ENCODE peak calls at places on chromosomes 16 and 17, in nine cellular contexts. W is stimulated activated CD8-positive, alpha-beta memory T cell treated with anti-CD3 and anti-CD28 coated beads, Interleukin-12 subunit alpha, Interleukin-12 subunit beta, amount 100 ng/mL, for 4 hours; C is mammary epithelial cell; H is thoracic aorta; Y is left cardiac atrium; E is right cardiac atrium; G is HTR-8/SVneo; D is amniotic stem cell; F is BJ. Q is an unnamed sample.
A peak's percentile ranks its signal among the peaks of the same experiment; 100 is the strongest.

GRCh38 chr16:48635199-48635718 is 25.3 kb upstream of the N4BP1 start:
- DNase-seq in W (no peak), C (no peak), H (no peak), Y (no peak), E (no peak), G (no peak), D (no peak), F (no peak), Q (no peak)

GRCh38 chr16:48231675-48232214 is 12.4 kb upstream of the LONP2 start:
- DNase-seq in W (no peak), C (peak; percentile 30), H (no peak), Y (no peak), E (no peak), G (peak; percentile 32), D (no peak), F (no peak), Q (peak; percentile 10)

GRCh38 chr16:11781773-11782172 is 15.3 kb downstream of the ZC3H7A start:
- DNase-seq in W (no peak), C (peak; percentile 91), H (no peak), Y (no peak), E (no peak), G (no peak), D (no peak), F (no peak), Q (no peak)

GRCh38 chr17:34261568-34261967 is 6.5 kb downstream of the CCL2 start:
- DNase-seq in W (no peak), C (no peak), H (no peak), Y (no peak), E (no peak), G (no peak), D (no peak), F (no peak), Q (no peak)

GRCh38 chr17:83185023-83186002 is 105.9 kb downstream of the METRNL start:
- DNase-seq in W (no peak), C (no peak), H (no peak), Y (peak; percentile 11), E (no peak), G (no peak), D (no peak), F (no peak), Q (no peak)

GRCh38 chr16:14650629-14651028 is 17.9 kb downstream of the BFAR start:
- DNase-seq in W (no peak), C (peak; percentile 75), H (no peak), Y (no peak), E (no peak), G (no peak), D (no peak), F (no peak), Q (no peak)

GRCh38 chr17:31596382-31597323 is 205.2 kb downstream of the RAB11FIP4 start:
- DNase-seq in W (no peak), C (peak; percentile 96), H (peak; percentile 85), Y (peak; percentile 76), E (peak; percentile 87), G (peak; percentile 91), D (peak; percentile 95), F (peak; percentile 83), Q (peak; percentile 78)

GRCh38 chr17:867896-868489 is 85.8 kb downstream of the MRM3 start:
- DNase-seq in W (no peak), C (no peak), H (no peak), Y (no peak), E (no peak), G (no peak), D (no peak), F (no peak), Q (no peak)

GRCh38 chr16:50942143-50942542 is 200.3 kb downstream of the CYLD start:
- DNase-seq in W (no peak), C (no peak), H (no peak), Y (no peak), E (no peak), G (no peak), D (no peak), F (no peak), Q (no peak)

GRCh38 chr16:56300901-56301351 is 109.6 kb downstream of the GNAO1 start:
- DNase-seq in W (no peak), C (no peak), H (no peak), Y (no peak), E (no peak), G (no peak), D (no peak), F (no peak), Q (no peak)

GRCh38 chr16:35344012-35344762 is 1884.8 kb downstream of the TP53TG3F start:
- DNase-seq in W (no peak), C (no peak), H (no peak), Y (no peak), E (peak; percentile 35), G (no peak), D (no peak), F (no peak), Q (no peak)